ENCODE peak calls at places on chromosomes 16 and 17, in nine cellular contexts. One of them, this sample, is unnamed.

GRCh38 chr17:2262146-2262587 is 41.4 kb downstream of the SMG6 start:
- DNase-seq in NCI-H1436: no peak
- DNase-seq in Daoy: peak
- DNase-seq in astrocyte of the spinal cord: peak
- DNase-seq in EL: peak
- DNase-seq in NCI-H1694 treated with DMSO at 0.1 percent for 48 hours: no peak
- DNase-seq in GM19239: no peak
- DNase-seq in AG04449: no peak
- DNase-seq in HAP-1: no peak
- DNase-seq in this sample: peak

GRCh38 chr16:27273670-27274522 is 5.3 kb upstream of the NSMCE1 start:
- DNase-seq in NCI-H1436: no peak
- DNase-seq in Daoy: peak
- DNase-seq in astrocyte of the spinal cord: peak
- DNase-seq in EL: peak
- DNase-seq in NCI-H1694 treated with DMSO at 0.1 percent for 48 hours: no peak
- DNase-seq in GM19239: no peak
- DNase-seq in AG04449: no peak
- DNase-seq in HAP-1: no peak
- DNase-seq in this sample: no peak

GRCh38 chr17:28906276-28907051 is 3.6 kb upstream of the DHRS13 start:
- DNase-seq in NCI-H1436: no peak
- DNase-seq in Daoy: no peak
- DNase-seq in astrocyte of the spinal cord: no peak
- DNase-seq in EL: no peak
- DNase-seq in NCI-H1694 treated with DMSO at 0.1 percent for 48 hours: no peak
- DNase-seq in GM19239: no peak
- DNase-seq in AG04449: no peak
- DNase-seq in HAP-1: no peak
- DNase-seq in this sample: no peak

GRCh38 chr17:16477255-16477654 is 14.7 kb downstream of the LRRC75A start:
- DNase-seq in NCI-H1436: no peak
- DNase-seq in Daoy: peak
- DNase-seq in astrocyte of the spinal cord: peak
- DNase-seq in EL: peak
- DNase-seq in NCI-H1694 treated with DMSO at 0.1 percent for 48 hours: no peak
- DNase-seq in GM19239: no peak
- DNase-seq in AG04449: peak
- DNase-seq in HAP-1: no peak
- DNase-seq in this sample: peak

GRCh38 chr17:41020346-41020745 is 6.7 kb downstream of the KRTAP1-5 start:
- DNase-seq in NCI-H1436: no peak
- DNase-seq in Daoy: no peak
- DNase-seq in astrocyte of the spinal cord: no peak
- DNase-seq in EL: peak
- DNase-seq in NCI-H1694 treated with DMSO at 0.1 percent for 48 hours: no peak
- DNase-seq in GM19239: no peak
- DNase-seq in AG04449: no peak
- DNase-seq in HAP-1: no peak
- DNase-seq in this sample: no peak

GRCh38 chr17:37483311-37484039 is 6.2 kb upstream of the DUSP14 start:
- DNase-seq in NCI-H1436: no peak
- DNase-seq in Daoy: no peak
- DNase-seq in astrocyte of the spinal cord: peak
- DNase-seq in EL: peak
- DNase-seq in NCI-H1694 treated with DMSO at 0.1 percent for 48 hours: peak
- DNase-seq in GM19239: no peak
- DNase-seq in AG04449: peak
- DNase-seq in HAP-1: no peak
- DNase-seq in this sample: peak

GRCh38 chr16:89159850-89160354 is 11.6 kb upstream of the CDH15 start:
- DNase-seq in NCI-H1436: no peak
- DNase-seq in Daoy: no peak
- DNase-seq in astrocyte of the spinal cord: no peak
- DNase-seq in EL: no peak
- DNase-seq in NCI-H1694 treated with DMSO at 0.1 percent for 48 hours: no peak
- DNase-seq in GM19239: no peak
- DNase-seq in AG04449: no peak
- DNase-seq in HAP-1: no peak
- DNase-seq in this sample: no peak

GRCh38 chr17:75011788-75012319 is 616 bp upstream of the MRPL58 start:
- DNase-seq in NCI-H1436: peak
- DNase-seq in Daoy: peak
- DNase-seq in astrocyte of the spinal cord: peak
- DNase-seq in EL: peak
- DNase-seq in NCI-H1694 treated with DMSO at 0.1 percent for 48 hours: peak
- DNase-seq in GM19239: no peak
- DNase-seq in AG04449: no peak
- DNase-seq in HAP-1: no peak
- DNase-seq in this sample: no peak

GRCh38 chr17:69763503-69763902 is 311.5 kb upstream of the KCNJ16 start:
- DNase-seq in NCI-H1436: no peak
- DNase-seq in Daoy: no peak
- DNase-seq in astrocyte of the spinal cord: peak
- DNase-seq in EL: peak
- DNase-seq in NCI-H1694 treated with DMSO at 0.1 percent for 48 hours: no peak
- DNase-seq in GM19239: no peak
- DNase-seq in AG04449: no peak
- DNase-seq in HAP-1: no peak
- DNase-seq in this sample: no peak

GRCh38 chr16:88088161-88088581 is 136.9 kb downstream of the BANP start:
- DNase-seq in NCI-H1436: no peak
- DNase-seq in Daoy: no peak
- DNase-seq in astrocyte of the spinal cord: no peak
- DNase-seq in EL: no peak
- DNase-seq in NCI-H1694 treated with DMSO at 0.1 percent for 48 hours: no peak
- DNase-seq in GM19239: no peak
- DNase-seq in AG04449: no peak
- DNase-seq in HAP-1: no peak
- DNase-seq in this sample: no peak

GRCh38 chr16:1258218-1258587 is 2.3 kb downstream of the TPSD1 start:
- DNase-seq in NCI-H1436: no peak
- DNase-seq in Daoy: no peak
- DNase-seq in astrocyte of the spinal cord: no peak
- DNase-seq in EL: no peak
- DNase-seq in NCI-H1694 treated with DMSO at 0.1 percent for 48 hours: no peak
- DNase-seq in GM19239: no peak
- DNase-seq in AG04449: no peak
- DNase-seq in HAP-1: no peak
- DNase-seq in this sample: no peak

This sample was measured in GM04503.